ENCODE peak calls at places on chromosomes 2 and 18, in six cellular contexts. V, S, Q, X, B and P are unnamed samples.
A peak's percentile ranks its signal among the peaks of the same experiment; 100 is the strongest.

GRCh38 chr2:237118025-237118424 is 32.3 kb downstream of the COPS8 start:
- DNase-seq in V (no peak), S (peak; percentile 81), Q (no peak), X (peak; percentile 37), B (no peak), P (no peak)

GRCh38 chr18:57432765-57433400 is 2.3 kb upstream of the ONECUT2 start:
- DNase-seq in V (no peak), S (no peak), Q (no peak), X (no peak), B (no peak), P (no peak)

GRCh38 chr2:160963957-160964356 is 196.3 kb upstream of the TANK start:
- DNase-seq in V (no peak), S (no peak), Q (no peak), X (no peak), B (no peak), P (no peak)

GRCh38 chr2:114192362-114192761 is 250.1 kb upstream of the DPP10 start:
- DNase-seq in V (no peak), S (peak; percentile 25), Q (no peak), X (no peak), B (no peak), P (no peak)

GRCh38 chr2:237171396-237171795 is 85.7 kb downstream of the COPS8 start:
- DNase-seq in V (no peak), S (peak; percentile 63), Q (peak; percentile 38), X (peak; percentile 91), B (no peak), P (peak; percentile 28)

GRCh38 chr2:70498054-70498453 is 55.6 kb downstream of the TGFA start:
- DNase-seq in V (peak; percentile 32), S (no peak), Q (no peak), X (no peak), B (no peak), P (no peak)

GRCh38 chr2:232894746-232895145 is 24.7 kb downstream of the SNORC start:
- DNase-seq in V (no peak), S (no peak), Q (no peak), X (no peak), B (no peak), P (no peak)

GRCh38 chr2:200765139-200765951 is 46.4 kb upstream of the BZW1 start:
- DNase-seq in V (no peak), S (peak; percentile 94), Q (no peak), X (peak; percentile 91), B (no peak), P (no peak)

GRCh38 chr2:1504311-1504750 is 91.1 kb downstream of the TPO start:
- DNase-seq in V (no peak), S (no peak), Q (no peak), X (no peak), B (peak; percentile 32), P (no peak)
- TF ChIP-seq CTCF in V (no peak), S (no peak), Q (no peak), X (no peak), B (no peak), P (no peak)

GRCh38 chr2:45572979-45573378 is 38.1 kb downstream of the SRBD1 start:
- DNase-seq in V (no peak), S (no peak), Q (no peak), X (no peak), B (no peak), P (no peak)

GRCh38 chr2:45577426-45577825 is 33.6 kb downstream of the SRBD1 start:
- DNase-seq in V (no peak), S (no peak), Q (no peak), X (no peak), B (no peak), P (no peak)

GRCh38 chr2:45575881-45576280 is 35.2 kb downstream of the SRBD1 start:
- DNase-seq in V (no peak), S (no peak), Q (no peak), X (no peak), B (no peak), P (no peak)

GRCh38 chr2:45582522-45582921 is 28.5 kb downstream of the SRBD1 start:
- DNase-seq in V (no peak), S (no peak), Q (no peak), X (no peak), B (no peak), P (no peak)

GRCh38 chr2:45578056-45578843 is 32.8 kb downstream of the SRBD1 start:
- DNase-seq in V (peak; percentile 52), S (no peak), Q (no peak), X (no peak), B (no peak), P (no peak)
- TF ChIP-seq CTCF in V (peak; percentile 64), S (peak; percentile 42), Q (no peak), X (peak; percentile 58), B (peak; percentile 29), P (peak; percentile 12)

GRCh38 chr18:79796016-79796415 is 1.7 kb upstream of the KCNG2 start:
- DNase-seq in V (no peak), S (no peak), Q (peak; percentile 24), X (no peak), B (no peak), P (no peak)
- TF ChIP-seq CTCF in V (no peak), S (no peak), Q (no peak), X (no peak), B (no peak), P (no peak)

DNA sequence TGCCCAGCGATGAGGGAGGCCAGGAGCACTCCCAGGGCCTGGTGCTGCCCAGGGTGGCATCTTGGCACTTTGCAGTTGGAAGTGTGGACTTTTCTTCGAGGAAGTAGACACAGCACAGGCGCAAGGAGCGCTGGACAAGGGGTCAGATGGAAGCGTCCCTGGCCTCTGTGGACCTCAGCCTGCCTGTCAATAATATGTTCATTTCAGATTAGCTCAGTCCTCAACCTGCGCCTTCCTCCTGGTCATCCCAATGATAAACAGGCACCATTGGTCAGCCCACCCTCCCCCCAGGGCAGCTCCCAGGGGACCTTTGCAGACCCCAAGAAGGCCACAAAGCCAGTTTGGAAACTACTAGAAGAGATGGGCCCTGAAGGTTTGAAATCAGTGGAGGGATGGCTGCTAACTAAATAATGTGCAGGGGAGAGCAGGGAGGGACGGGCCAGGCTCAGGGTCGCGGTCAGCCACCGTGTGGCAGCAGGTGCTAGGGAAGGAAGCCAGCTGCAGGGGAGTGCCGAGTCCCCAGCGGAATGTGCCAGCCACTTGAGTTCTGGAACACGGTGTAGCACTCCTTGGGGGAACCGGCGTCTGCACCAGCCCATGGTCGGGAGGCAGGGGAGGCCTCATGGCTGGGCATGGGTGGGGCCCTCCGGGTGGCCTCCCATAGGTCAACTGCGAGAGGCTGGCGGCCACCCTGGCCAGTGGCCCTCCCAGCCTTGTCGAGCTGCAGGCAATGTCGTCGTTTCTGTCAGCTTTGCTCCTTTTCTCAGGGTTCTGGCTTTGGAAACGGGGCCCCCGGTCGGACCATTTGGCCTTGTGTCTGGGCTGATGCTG is 59.9 kb downstream of the ADI1 start:
- DNase-seq in V (peak; percentile 72), S (no peak), Q (peak; percentile 87), X (no peak), B (no peak), P (peak; percentile 75)
- TF ChIP-seq CTCF in V (no peak), S (no peak), Q (no peak), X (no peak), B (no peak), P (no peak)

GRCh38 chr18:31546476-31546875 is 45.2 kb upstream of the TTR start:
- DNase-seq in V (no peak), S (no peak), Q (no peak), X (no peak), B (no peak), P (no peak)
- TF ChIP-seq CTCF in V (no peak), S (no peak), Q (no peak), X (no peak), B (no peak), P (no peak)

GRCh38 chr2:67583185-67583584 is 186.1 kb downstream of the ETAA1 start:
- DNase-seq in V (no peak), S (no peak), Q (no peak), X (no peak), B (no peak), P (no peak)

GRCh38 chr2:67579791-67580190 is 182.7 kb downstream of the ETAA1 start:
- DNase-seq in V (no peak), S (no peak), Q (no peak), X (no peak), B (no peak), P (no peak)

GRCh38 chr2:67585400-67585799 is 188.3 kb downstream of the ETAA1 start:
- DNase-seq in V (no peak), S (no peak), Q (no peak), X (no peak), B (no peak), P (no peak)

GRCh38 chr2:67579207-67579606 is 182.1 kb downstream of the ETAA1 start:
- DNase-seq in V (no peak), S (no peak), Q (no peak), X (no peak), B (no peak), P (no peak)

DNA sequence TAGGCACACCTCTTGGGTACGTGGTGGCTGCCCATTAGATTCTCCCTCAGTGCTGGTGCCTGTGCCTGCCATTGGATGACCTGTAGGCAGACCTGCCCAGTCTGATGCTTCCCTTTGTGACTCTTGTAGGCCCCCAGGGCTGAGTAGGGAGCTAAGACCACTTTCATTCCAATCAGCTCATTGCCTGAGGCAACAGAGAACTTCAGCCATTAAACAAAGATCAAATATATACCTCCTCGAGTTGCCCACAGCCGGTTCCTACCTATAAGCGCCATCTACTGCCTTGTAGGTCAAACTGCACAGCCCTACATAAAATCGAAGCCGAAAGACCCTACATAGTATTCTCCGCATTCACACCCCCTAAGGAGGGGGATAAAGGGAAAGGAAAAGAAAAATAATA is 184.6 kb downstream of the ETAA1 start:
- DNase-seq in V (no peak), S (no peak), Q (no peak), X (no peak), B (no peak), P (no peak)
- TF ChIP-seq CTCF in V (no peak), S (peak; percentile 34), Q (no peak), X (no peak), B (no peak), P (no peak)

GRCh38 chr18:32358075-32358474 is 112.6 kb downstream of the GAREM1 start:
- DNase-seq in V (no peak), S (no peak), Q (no peak), X (no peak), B (no peak), P (no peak)
- TF ChIP-seq CTCF in V (no peak), S (no peak), Q (no peak), X (no peak), B (no peak), P (no peak)

GRCh38 chr2:8534729-8535397 is 147.0 kb upstream of the ID2 start:
- DNase-seq in V (peak; percentile 74), S (no peak), Q (peak; percentile 87), X (no peak), B (peak; percentile 96), P (peak; percentile 63)
- TF ChIP-seq CTCF in V (no peak), S (no peak), Q (no peak), X (no peak), B (no peak), P (no peak)